ENCODE peak calls at places on chromosomes 13 and 19, in eight cellular contexts. One of them, this sample, is unnamed.
A peak's percentile ranks its signal among the peaks of the same experiment; 100 is the strongest.

GRCh38 chr13:20993661-20994440 is 67.5 kb downstream of the LATS2 start:
- DNase-seq in heart left ventricle: no peak
- DNase-seq in suprapubic skin: no peak
- DNase-seq in stomach: no peak
- DNase-seq in Karpas-422: no peak
- DNase-seq in right lobe of liver: no peak
- DNase-seq in Panc1: no peak
- DNase-seq in CD4-positive, alpha-beta memory T cell: no peak
- DNase-seq in this sample: no peak

GRCh38 chr19:51020988-51021651 is 1.6 kb upstream of the KLK10 start:
- DNase-seq in heart left ventricle: no peak
- DNase-seq in Panc1: peak; percentile 35
- DNase-seq in right lobe of liver: no peak
- DNase-seq in suprapubic skin: no peak
- DNase-seq in Karpas-422: peak; percentile 76
- DNase-seq in CD4-positive, alpha-beta memory T cell: peak; percentile 8
- DNase-seq in stomach: peak; percentile 34
- DNase-seq in this sample: no peak

GRCh38 chr13:102586615-102587014 is 10.2 kb upstream of the TPP2 start:
- DNase-seq in heart left ventricle: no peak
- DNase-seq in stomach: no peak
- DNase-seq in Karpas-422: no peak
- DNase-seq in CD4-positive, alpha-beta memory T cell: no peak
- DNase-seq in Panc1: no peak
- DNase-seq in suprapubic skin: no peak
- DNase-seq in right lobe of liver: no peak
- DNase-seq in this sample: no peak

GRCh38 chr13:21113851-21114306 is 52.5 kb upstream of the LATS2 start:
- DNase-seq in heart left ventricle: no peak
- DNase-seq in suprapubic skin: no peak
- DNase-seq in Karpas-422: no peak
- DNase-seq in right lobe of liver: no peak
- DNase-seq in Panc1: no peak
- DNase-seq in CD4-positive, alpha-beta memory T cell: no peak
- DNase-seq in stomach: no peak
- DNase-seq in this sample: no peak

GRCh38 chr13:109999659-110000533 is 213.5 kb upstream of the IRS2 start:
- DNase-seq in stomach: no peak
- DNase-seq in suprapubic skin: no peak
- DNase-seq in right lobe of liver: no peak
- DNase-seq in CD4-positive, alpha-beta memory T cell: no peak
- DNase-seq in Panc1: no peak
- DNase-seq in Karpas-422: no peak
- DNase-seq in heart left ventricle: no peak
- DNase-seq in this sample: no peak

GRCh38 chr19:784541-784940 is 12.7 kb upstream of the PTBP1 start:
- DNase-seq in stomach: no peak
- DNase-seq in right lobe of liver: no peak
- DNase-seq in heart left ventricle: no peak
- DNase-seq in Panc1: no peak
- DNase-seq in suprapubic skin: no peak
- DNase-seq in CD4-positive, alpha-beta memory T cell: no peak
- DNase-seq in Karpas-422: no peak
- DNase-seq in this sample: no peak

GRCh38 chr19:11152318-11153062 is 3.1 kb downstream of the SPC24 start:
- DNase-seq in CD4-positive, alpha-beta memory T cell: no peak
- DNase-seq in Karpas-422: no peak
- DNase-seq in Panc1: no peak
- DNase-seq in right lobe of liver: peak; percentile 90
- DNase-seq in stomach: peak; percentile 87
- DNase-seq in suprapubic skin: peak; percentile 88
- DNase-seq in heart left ventricle: peak; percentile 72
- DNase-seq in this sample: no peak

GRCh38 chr13:27792393-27793218 is at the start of gene GSX1:
- DNase-seq in Karpas-422: no peak
- DNase-seq in suprapubic skin: no peak
- DNase-seq in Panc1: no peak
- DNase-seq in heart left ventricle: peak; percentile 55
- DNase-seq in right lobe of liver: peak; percentile 75
- DNase-seq in stomach: peak; percentile 72
- DNase-seq in CD4-positive, alpha-beta memory T cell: peak; percentile 48
- DNase-seq in this sample: peak; percentile 31

GRCh38 chr19:6058411-6059201 is 51.7 kb downstream of the RFX2 start:
- DNase-seq in CD4-positive, alpha-beta memory T cell: no peak
- DNase-seq in heart left ventricle: no peak
- DNase-seq in right lobe of liver: peak; percentile 14
- DNase-seq in suprapubic skin: peak; percentile 62
- DNase-seq in Karpas-422: no peak
- DNase-seq in Panc1: no peak
- DNase-seq in stomach: no peak
- DNase-seq in this sample: no peak

GRCh38 chr13:25874907-25875306 is 176.9 kb downstream of the SHISA2 start:
- DNase-seq in suprapubic skin: no peak
- DNase-seq in stomach: no peak
- DNase-seq in CD4-positive, alpha-beta memory T cell: peak; percentile 73
- DNase-seq in heart left ventricle: no peak
- DNase-seq in Panc1: no peak
- DNase-seq in Karpas-422: peak; percentile 80
- DNase-seq in right lobe of liver: no peak
- DNase-seq in this sample: peak; percentile 61

GRCh38 chr19:7699422-7700127 is 2.4 kb downstream of the FCER2 start:
- DNase-seq in stomach: no peak
- DNase-seq in heart left ventricle: no peak
- DNase-seq in right lobe of liver: no peak
- DNase-seq in suprapubic skin: no peak
- DNase-seq in CD4-positive, alpha-beta memory T cell: no peak
- DNase-seq in Panc1: no peak
- DNase-seq in Karpas-422: no peak
- DNase-seq in this sample: no peak

GRCh38 chr13:113887700-113888201 is 23.9 kb upstream of the GAS6 start:
- DNase-seq in suprapubic skin: no peak
- DNase-seq in right lobe of liver: no peak
- DNase-seq in stomach: peak; percentile 58
- DNase-seq in Karpas-422: no peak
- DNase-seq in Panc1: no peak
- DNase-seq in heart left ventricle: no peak
- DNase-seq in CD4-positive, alpha-beta memory T cell: no peak
- DNase-seq in this sample: no peak

GRCh38 chr13:99982021-99982740 is 597 bp downstream of the ZIC2 start:
- DNase-seq in heart left ventricle: no peak
- DNase-seq in right lobe of liver: peak; percentile 52
- DNase-seq in CD4-positive, alpha-beta memory T cell: no peak
- DNase-seq in Karpas-422: no peak
- DNase-seq in stomach: no peak
- DNase-seq in suprapubic skin: no peak
- DNase-seq in Panc1: no peak
- DNase-seq in this sample: no peak

GRCh38 chr13:104586010-104586746 is 1520.0 kb upstream of the SLC10A2 start:
- DNase-seq in right lobe of liver: no peak
- DNase-seq in heart left ventricle: no peak
- DNase-seq in CD4-positive, alpha-beta memory T cell: no peak
- DNase-seq in suprapubic skin: no peak
- DNase-seq in stomach: no peak
- DNase-seq in Panc1: peak; percentile 5
- DNase-seq in Karpas-422: no peak
- DNase-seq in this sample: no peak

GRCh38 chr13:109684836-109685602 is 101.4 kb downstream of the IRS2 start:
- DNase-seq in suprapubic skin: no peak
- DNase-seq in heart left ventricle: peak; percentile 67
- DNase-seq in stomach: peak; percentile 72
- DNase-seq in Karpas-422: no peak
- DNase-seq in Panc1: no peak
- DNase-seq in CD4-positive, alpha-beta memory T cell: no peak
- DNase-seq in right lobe of liver: peak; percentile 81
- DNase-seq in this sample: no peak

GRCh38 chr19:47210689-47211316 is 20.2 kb downstream of the BBC3 start:
- DNase-seq in heart left ventricle: peak; percentile 75
- DNase-seq in stomach: peak; percentile 87
- DNase-seq in CD4-positive, alpha-beta memory T cell: peak; percentile 68
- DNase-seq in Panc1: peak; percentile 73
- DNase-seq in right lobe of liver: no peak
- DNase-seq in Karpas-422: peak; percentile 92
- DNase-seq in suprapubic skin: peak; percentile 89
- DNase-seq in this sample: peak; percentile 76

GRCh38 chr13:27857271-27857670 is 62.5 kb upstream of the PDX1 start:
- DNase-seq in suprapubic skin: no peak
- DNase-seq in heart left ventricle: no peak
- DNase-seq in CD4-positive, alpha-beta memory T cell: no peak
- DNase-seq in Karpas-422: no peak
- DNase-seq in Panc1: no peak
- DNase-seq in stomach: no peak
- DNase-seq in right lobe of liver: no peak
- DNase-seq in this sample: no peak

GRCh38 chr13:32530841-32531253 is 7.7 kb downstream of the N4BP2L2 start:
- DNase-seq in Karpas-422: no peak
- DNase-seq in right lobe of liver: no peak
- DNase-seq in heart left ventricle: peak; percentile 23
- DNase-seq in stomach: no peak
- DNase-seq in CD4-positive, alpha-beta memory T cell: peak; percentile 40
- DNase-seq in Panc1: no peak
- DNase-seq in suprapubic skin: no peak
- DNase-seq in this sample: no peak
- H3K4me1 ChIP-seq in Karpas-422: peaks cover 24% of the 10 kb centered on the region
- H3K4me1 ChIP-seq in right lobe of liver: no peaks in the 10 kb centered on the region
- H3K4me1 ChIP-seq in heart left ventricle: peaks cover 77% of the 10 kb centered on the region
- H3K4me1 ChIP-seq in stomach: peaks cover 96% of the 10 kb centered on the region
- H3K4me1 ChIP-seq in CD4-positive, alpha-beta memory T cell: peaks cover 88% of the 10 kb centered on the region
- H3K4me1 ChIP-seq in Panc1: no peaks in the 10 kb centered on the region
- H3K4me1 ChIP-seq in suprapubic skin: peaks cover 69% of the 10 kb centered on the region
- H3K4me1 ChIP-seq in this sample: peaks cover 68% of the 10 kb centered on the region

GRCh38 chr19:2337329-2337707 is 8.8 kb downstream of the SPPL2B start:
- DNase-seq in suprapubic skin: no peak
- DNase-seq in right lobe of liver: no peak
- DNase-seq in Panc1: no peak
- DNase-seq in CD4-positive, alpha-beta memory T cell: no peak
- DNase-seq in stomach: no peak
- DNase-seq in heart left ventricle: no peak
- DNase-seq in Karpas-422: no peak
- DNase-seq in this sample: no peak

GRCh38 chr19:2334426-2334825 is 5.9 kb downstream of the SPPL2B start:
- DNase-seq in Karpas-422: no peak
- DNase-seq in heart left ventricle: no peak
- DNase-seq in CD4-positive, alpha-beta memory T cell: no peak
- DNase-seq in Panc1: no peak
- DNase-seq in right lobe of liver: no peak
- DNase-seq in stomach: no peak
- DNase-seq in suprapubic skin: no peak
- DNase-seq in this sample: no peak

GRCh38 chr19:2336528-2337328 is 8.2 kb downstream of the SPPL2B start:
- DNase-seq in stomach: no peak
- DNase-seq in right lobe of liver: no peak
- DNase-seq in Panc1: no peak
- DNase-seq in Karpas-422: no peak
- DNase-seq in heart left ventricle: no peak
- DNase-seq in CD4-positive, alpha-beta memory T cell: no peak
- DNase-seq in suprapubic skin: no peak
- DNase-seq in this sample: no peak

GRCh38 chr19:2334986-2335846 is 6.7 kb downstream of the SPPL2B start:
- DNase-seq in heart left ventricle: no peak
- DNase-seq in suprapubic skin: no peak
- DNase-seq in CD4-positive, alpha-beta memory T cell: no peak
- DNase-seq in Panc1: no peak
- DNase-seq in stomach: no peak
- DNase-seq in right lobe of liver: no peak
- DNase-seq in Karpas-422: no peak
- DNase-seq in this sample: no peak

DNA sequence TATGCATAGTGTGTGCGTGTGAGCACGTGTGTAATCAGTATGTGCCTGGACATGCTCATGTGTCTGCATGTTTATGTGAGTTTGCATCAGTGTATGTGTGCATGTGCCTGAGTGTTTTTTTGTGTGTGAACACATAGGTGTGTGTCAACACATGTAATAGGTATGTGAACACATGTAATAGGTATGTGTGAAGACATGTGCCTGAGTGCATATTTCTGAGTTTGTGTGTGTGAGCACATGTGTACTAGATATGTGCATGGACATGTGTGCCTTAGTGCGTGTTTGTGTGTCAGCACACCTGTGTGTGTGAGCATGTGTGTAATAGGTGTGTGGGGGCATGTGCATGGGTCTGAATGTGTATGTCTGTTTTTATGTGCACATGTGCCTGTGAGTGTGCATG is 7.4 kb downstream of the SPPL2B start:
- DNase-seq in right lobe of liver: no peak
- DNase-seq in Panc1: no peak
- DNase-seq in Karpas-422: no peak
- DNase-seq in heart left ventricle: no peak
- DNase-seq in CD4-positive, alpha-beta memory T cell: no peak
- DNase-seq in stomach: no peak
- DNase-seq in suprapubic skin: no peak
- DNase-seq in this sample: no peak
- H3K4me1 ChIP-seq in right lobe of liver: no peaks in the 10 kb centered on the region
- H3K4me1 ChIP-seq in Panc1: peaks cover 8% of the 10 kb centered on the region
- H3K4me1 ChIP-seq in Karpas-422: peaks cover 20% of the 10 kb centered on the region
- H3K4me1 ChIP-seq in heart left ventricle: peaks cover 13% of the 10 kb centered on the region
- H3K4me1 ChIP-seq in CD4-positive, alpha-beta memory T cell: peaks cover 9% of the 10 kb centered on the region
- H3K4me1 ChIP-seq in stomach: peaks cover 40% of the 10 kb centered on the region
- H3K4me1 ChIP-seq in suprapubic skin: peaks cover 28% of the 10 kb centered on the region
- H3K4me1 ChIP-seq in this sample: peaks cover 20% of the 10 kb centered on the region

GRCh38 chr19:14505488-14506239 is 9.7 kb upstream of the GIPC1 start:
- DNase-seq in Karpas-422: peak; percentile 86
- DNase-seq in CD4-positive, alpha-beta memory T cell: peak; percentile 68
- DNase-seq in suprapubic skin: peak; percentile 78
- DNase-seq in Panc1: no peak
- DNase-seq in stomach: peak; percentile 69
- DNase-seq in right lobe of liver: no peak
- DNase-seq in heart left ventricle: no peak
- DNase-seq in this sample: peak; percentile 77
- H3K4me1 ChIP-seq in Karpas-422: peaks cover 2% of the 10 kb centered on the region
- H3K4me1 ChIP-seq in CD4-positive, alpha-beta memory T cell: peaks cover 45% of the 10 kb centered on the region
- H3K4me1 ChIP-seq in suprapubic skin: peaks cover 20% of the 10 kb centered on the region
- H3K4me1 ChIP-seq in Panc1: peaks cover 12% of the 10 kb centered on the region
- H3K4me1 ChIP-seq in stomach: peaks cover 13% of the 10 kb centered on the region
- H3K4me1 ChIP-seq in right lobe of liver: no peaks in the 10 kb centered on the region
- H3K4me1 ChIP-seq in heart left ventricle: no peaks in the 10 kb centered on the region
- H3K4me1 ChIP-seq in this sample: peaks cover 55% of the 10 kb centered on the region

GRCh38 chr13:97120976-97121375 is 101.2 kb upstream of the MBNL2 start:
- DNase-seq in heart left ventricle: no peak
- DNase-seq in Karpas-422: no peak
- DNase-seq in suprapubic skin: no peak
- DNase-seq in CD4-positive, alpha-beta memory T cell: no peak
- DNase-seq in right lobe of liver: no peak
- DNase-seq in stomach: no peak
- DNase-seq in Panc1: no peak
- DNase-seq in this sample: no peak

GRCh38 chr13:97119899-97120745 is 102.0 kb upstream of the MBNL2 start:
- DNase-seq in suprapubic skin: no peak
- DNase-seq in CD4-positive, alpha-beta memory T cell: no peak
- DNase-seq in heart left ventricle: no peak
- DNase-seq in Panc1: no peak
- DNase-seq in right lobe of liver: no peak
- DNase-seq in Karpas-422: no peak
- DNase-seq in stomach: no peak
- DNase-seq in this sample: no peak

GRCh38 chr13:97116754-97117153 is 105.4 kb upstream of the MBNL2 start:
- DNase-seq in heart left ventricle: no peak
- DNase-seq in suprapubic skin: no peak
- DNase-seq in CD4-positive, alpha-beta memory T cell: no peak
- DNase-seq in right lobe of liver: no peak
- DNase-seq in Karpas-422: no peak
- DNase-seq in Panc1: no peak
- DNase-seq in stomach: no peak
- DNase-seq in this sample: no peak

GRCh38 chr13:97114696-97115095 is 107.4 kb upstream of the MBNL2 start:
- DNase-seq in right lobe of liver: no peak
- DNase-seq in stomach: no peak
- DNase-seq in heart left ventricle: no peak
- DNase-seq in Karpas-422: no peak
- DNase-seq in CD4-positive, alpha-beta memory T cell: no peak
- DNase-seq in suprapubic skin: no peak
- DNase-seq in Panc1: no peak
- DNase-seq in this sample: no peak

GRCh38 chr13:97117388-97117910 is 104.7 kb upstream of the MBNL2 start:
- DNase-seq in suprapubic skin: no peak
- DNase-seq in heart left ventricle: no peak
- DNase-seq in right lobe of liver: no peak
- DNase-seq in Karpas-422: no peak
- DNase-seq in CD4-positive, alpha-beta memory T cell: no peak
- DNase-seq in Panc1: no peak
- DNase-seq in stomach: no peak
- DNase-seq in this sample: no peak
- H3K4me1 ChIP-seq in suprapubic skin: peaks cover 36% of the 10 kb centered on the region
- H3K4me1 ChIP-seq in heart left ventricle: peaks cover 39% of the 10 kb centered on the region
- H3K4me1 ChIP-seq in right lobe of liver: no peaks in the 10 kb centered on the region
- H3K4me1 ChIP-seq in Karpas-422: no peaks in the 10 kb centered on the region
- H3K4me1 ChIP-seq in CD4-positive, alpha-beta memory T cell: peaks cover 7% of the 10 kb centered on the region
- H3K4me1 ChIP-seq in Panc1: peaks cover 66% of the 10 kb centered on the region
- H3K4me1 ChIP-seq in stomach: peaks cover 60% of the 10 kb centered on the region
- H3K4me1 ChIP-seq in this sample: no peaks in the 10 kb centered on the region

This sample was measured in CD8-positive, alpha-beta memory T cell.